ENCODE peak calls at places on chromosomes 6 and 20, in five cellular contexts. W is fibroblast of lung, N is mammary epithelial cell, M is MM.1S, R is neural progenitor cell. T is an unnamed sample.

GRCh38 chr6:89887452-89888137 is 6.7 kb upstream of the GJA10 start:
- DNase-seq in R (no peak), M (no peak), W (peak), N (no peak), T (no peak)

GRCh38 chr6:13710552-13711383 is 867 bp downstream of the RANBP9 start:
- DNase-seq in M (peak), W (peak), R (peak), N (peak), T (no peak)

GRCh38 chr20:45842169-45842812 is 8.7 kb downstream of the SNX21 start:
- DNase-seq in M (no peak), R (no peak), N (no peak), W (peak), T (no peak)

GRCh38 chr6:159693894-159694545 is 979 bp upstream of the SOD2 start:
- DNase-seq in M (no peak), R (no peak), N (no peak), W (peak), T (no peak)

GRCh38 chr6:114142256-114142655 is 171.3 kb upstream of the HDAC2 start:
- DNase-seq in R (no peak), W (no peak), N (no peak), M (no peak), T (no peak)

GRCh38 chr6:137309078-137309762 is 90.0 kb upstream of the IFNGR1 start:
- DNase-seq in M (no peak), W (peak), R (no peak), N (peak), T (peak)

GRCh38 chr20:45924391-45925261 is 9.9 kb upstream of the PCIF1 start:
- DNase-seq in M (no peak), N (no peak), W (peak), R (no peak), T (no peak)

GRCh38 chr20:57781901-57782300 is 72.1 kb upstream of the PMEPA1 start:
- DNase-seq in N (no peak), R (no peak), M (no peak), W (no peak), T (no peak)

GRCh38 chr6:45590751-45591184 is 213.0 kb upstream of the SUPT3H start:
- DNase-seq in N (no peak), R (no peak), W (peak), M (no peak), T (peak)

GRCh38 chr6:143656026-143656425 is 21.7 kb upstream of the PHACTR2 start:
- DNase-seq in N (no peak), M (no peak), R (no peak), W (no peak), T (no peak)

GRCh38 chr20:57048027-57048869 is 218.2 kb downstream of the BMP7 start:
- DNase-seq in W (no peak), R (peak), N (peak), M (peak), T (no peak)

GRCh38 chr6:35733633-35734032 is 3.2 kb upstream of the ARMC12 start:
- DNase-seq in W (no peak), N (no peak), R (no peak), M (no peak), T (no peak)

GRCh38 chr6:16712250-16712930 is 48.9 kb downstream of the ATXN1 start:
- DNase-seq in R (no peak), N (no peak), M (no peak), W (no peak), T (no peak)

GRCh38 chr20:23606652-23607049 is 934 bp upstream of the CST9 start:
- DNase-seq in M (peak), W (peak), N (peak), R (peak), T (no peak)

GRCh38 chr20:1324598-1325172 is 4.3 kb downstream of the SDCBP2 start:
- DNase-seq in N (no peak), M (no peak), R (no peak), W (peak), T (no peak)

GRCh38 chr6:7262037-7262461 is 51.0 kb downstream of the SSR1 start:
- DNase-seq in R (no peak), W (no peak), M (no peak), N (peak), T (no peak)

GRCh38 chr20:49541733-49542513 is 26.0 kb downstream of the PTGIS start:
- DNase-seq in N (peak), R (peak), M (peak), W (peak), T (peak)

GRCh38 chr20:36818185-36818584 is 44.6 kb upstream of the DSN1 start:
- DNase-seq in M (no peak), N (no peak), R (no peak), W (no peak), T (no peak)

GRCh38 chr6:127503022-127503421 is 16.1 kb downstream of the MTCL3 start:
- DNase-seq in R (no peak), M (no peak), W (no peak), N (no peak), T (no peak)

GRCh38 chr20:50146732-50147662 is 6.5 kb downstream of the PEDS1 start:
- DNase-seq in M (no peak), W (peak), R (peak), N (peak), T (no peak)

GRCh38 chr6:165562421-165563090 is 100.5 kb downstream of the PDE10A start:
- DNase-seq in R (no peak), M (no peak), N (no peak), W (no peak), T (no peak)

GRCh38 chr6:124517339-124517738 is 444.9 kb upstream of the RNF217 start:
- DNase-seq in M (no peak), R (peak), W (no peak), N (no peak), T (no peak)

GRCh38 chr6:130136803-130137202 is 85.9 kb downstream of the SAMD3 start:
- DNase-seq in N (no peak), W (peak), M (no peak), R (no peak), T (no peak)

GRCh38 chr20:11511816-11512215 is 405.9 kb upstream of the BTBD3 start:
- DNase-seq in M (no peak), W (peak), N (no peak), R (no peak), T (no peak)

GRCh38 chr20:7817286-7817685 is 123.0 kb downstream of the HAO1 start:
- DNase-seq in W (no peak), R (no peak), N (no peak), M (no peak), T (no peak)

GRCh38 chr20:6122873-6123649 is at the start of gene FERMT1:
- DNase-seq in W (peak), N (peak), M (peak), R (peak), T (no peak)
- H3K27ac ChIP-seq in W (peak), N (peak), M (peak), R (no peak), T (peak)

GRCh38 chr20:63846128-63846771 is 15.0 kb upstream of the ABHD16B start:
- DNase-seq in R (peak), M (no peak), N (no peak), W (peak), T (no peak)
- H3K4me3 ChIP-seq in R (peak), M (no peak), N (no peak), W (no peak), T (peak)

GRCh38 chr6:142088858-142089216 is 43.9 kb upstream of the GJE1 start:
- DNase-seq in M (no peak), N (peak), R (peak), W (peak), T (no peak)

DNA sequence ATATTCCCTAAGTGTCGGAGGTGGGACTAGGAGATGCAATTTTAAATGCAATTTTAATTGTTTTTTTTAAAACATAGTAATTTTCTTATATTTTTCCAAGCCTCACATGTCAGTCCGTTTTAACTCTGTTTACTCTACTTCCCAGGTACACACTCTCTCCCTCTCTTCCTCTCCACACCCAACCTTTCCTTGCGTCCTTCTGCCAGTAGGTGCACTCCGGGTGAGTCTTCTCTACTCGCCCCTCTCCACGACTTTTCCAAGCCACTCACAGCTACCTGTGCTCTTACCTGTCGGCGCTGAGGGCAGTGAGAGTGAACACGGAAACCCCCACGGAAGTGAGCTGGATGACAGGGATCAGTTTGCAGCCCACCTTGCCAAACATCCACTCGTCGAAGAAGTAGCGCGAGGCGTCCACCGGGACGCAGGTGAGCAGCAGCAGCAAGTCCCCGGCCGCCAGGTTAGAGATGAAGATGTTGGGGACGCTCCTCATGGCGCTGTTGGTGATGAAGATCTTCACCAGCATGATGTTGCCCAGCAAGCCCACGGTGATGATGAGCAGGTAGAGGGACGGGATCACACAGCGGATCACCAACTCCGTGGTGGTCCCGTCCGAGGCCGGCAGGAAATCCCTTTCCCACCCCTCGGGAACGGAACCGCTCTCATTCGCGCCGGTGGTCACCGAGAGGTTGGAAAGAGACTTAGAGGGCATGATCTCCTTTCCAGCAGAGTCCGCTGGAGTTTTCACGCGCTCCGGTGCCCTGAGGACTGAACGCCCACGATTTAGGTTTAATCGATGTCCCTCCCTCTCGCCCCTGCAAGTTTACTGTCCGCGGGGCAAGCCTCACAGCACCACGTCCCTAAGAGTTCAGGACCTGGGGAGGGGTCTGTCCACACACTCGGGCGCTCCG is 44.5 kb upstream of the GJE1 start:
- DNase-seq in R (peak), M (no peak), N (no peak), W (no peak), T (no peak)
- TF ChIP-seq EZH2 in R (no peak), M (no peak), N (no peak), W (peak), T (no peak)

GRCh38 chr6:101770116-101770515 is 376.6 kb downstream of the GRIK2 start:
- DNase-seq in N (no peak), W (no peak), M (no peak), R (no peak), T (no peak)
- H3K27ac ChIP-seq in N (no peak), W (no peak), M (no peak), R (no peak), T (no peak)

DNA sequence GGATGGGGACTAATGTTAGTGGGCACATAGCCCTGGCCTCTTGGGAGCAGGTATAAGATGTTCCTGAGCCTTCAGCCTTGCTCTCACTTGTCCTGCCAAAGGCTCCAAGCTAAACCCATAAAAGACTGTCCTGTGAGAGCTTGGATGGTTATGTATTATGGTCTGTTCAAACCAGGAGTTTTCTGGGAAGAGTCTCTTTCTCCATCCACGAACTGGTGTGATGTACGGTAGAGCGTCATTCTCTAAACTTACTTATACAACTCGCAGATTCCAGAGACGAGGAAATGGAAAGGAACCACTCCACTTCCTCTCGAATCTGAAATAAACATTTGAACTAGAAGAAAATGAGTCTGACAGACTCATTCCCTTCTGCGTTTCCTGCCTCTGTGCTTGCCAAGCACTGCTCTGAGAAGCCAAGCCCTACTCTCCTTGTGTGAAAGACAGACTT is 5.3 kb downstream of the SOBP start:
- DNase-seq in M (no peak), R (no peak), N (no peak), W (no peak), T (no peak)
- H3K4me3 ChIP-seq in M (no peak), R (no peak), N (no peak), W (peak), T (peak)

T was measured in SK-N-MC.